ENCODE peak calls at places on chromosomes 6 and 20, in four cellular contexts. P is K562, O is WTC11, X is HCT116. M is an unnamed sample.

GRCh38 chr6:136984578-136984977 is 60.2 kb downstream of the IL20RA start:
- DNase-seq in P (no peak), O (no peak), X (no peak), M (no peak)

GRCh38 chr6:133648576-133648975 is 240.3 kb upstream of the TCF21 start:
- DNase-seq in P (no peak), O (no peak), X (no peak), M (no peak)

GRCh38 chr6:119241124-119241491 is 108.5 kb downstream of the MAN1A1 start:
- DNase-seq in P (no peak), O (no peak), X (no peak), M (no peak)

GRCh38 chr6:148379481-148379880 is 36.8 kb downstream of the SASH1 start:
- DNase-seq in P (no peak), O (no peak), X (no peak), M (no peak)

GRCh38 chr6:77447254-77447653 is 16.0 kb downstream of the HTR1B start:
- DNase-seq in P (no peak), O (no peak), X (no peak), M (no peak)

GRCh38 chr20:21703740-21704407 is 1.6 kb upstream of the PAX1 start:
- DNase-seq in P (no peak), O (no peak), X (no peak), M (no peak)

GRCh38 chr20:6122111-6122872 is 538 bp downstream of the FERMT1 start:
- DNase-seq in P (no peak), O (peak; percentile 18), X (no peak), M (peak; percentile 52)

GRCh38 chr6:119966484-119966883 is 616.9 kb upstream of the MAN1A1 start:
- DNase-seq in P (peak; percentile 68), O (peak; percentile 86), X (no peak), M (peak; percentile 83)

GRCh38 chr6:104885518-104886043 is 25.9 kb upstream of the HACE1 start:
- DNase-seq in P (no peak), O (peak; percentile 20), X (no peak), M (no peak)

GRCh38 chr20:53050338-53050737 is 78.2 kb downstream of the TSHZ2 start:
- DNase-seq in P (no peak), O (no peak), X (no peak), M (no peak)

GRCh38 chr20:57277398-57278105 is 11.1 kb upstream of the BMP7 start:
- DNase-seq in P (no peak), O (no peak), X (no peak), M (no peak)

GRCh38 chr20:1636621-1637020 is 16.8 kb upstream of the SIRPB1 start:
- DNase-seq in P (no peak), O (no peak), X (no peak), M (no peak)

GRCh38 chr6:25369043-25369442 is 89.9 kb downstream of the CARMIL1 start:
- DNase-seq in P (no peak), O (no peak), X (no peak), M (no peak)

GRCh38 chr20:20799913-20800312 is 87.5 kb upstream of the RALGAPA2 start:
- DNase-seq in P (no peak), O (no peak), X (no peak), M (no peak)

GRCh38 chr6:143283887-143284640 is 166.4 kb downstream of the ADAT2 start:
- DNase-seq in P (no peak), O (no peak), X (no peak), M (no peak)

GRCh38 chr6:143276436-143276835 is 174.1 kb downstream of the ADAT2 start:
- DNase-seq in P (no peak), O (no peak), X (no peak), M (no peak)

GRCh38 chr6:143279385-143279784 is 171.1 kb downstream of the ADAT2 start:
- DNase-seq in P (peak; percentile 64), O (peak; percentile 41), X (peak; percentile 13), M (no peak)
- TF ChIP-seq SP1 in P (no peak), O (no peak), X (no peak), M (no peak)

DNA sequence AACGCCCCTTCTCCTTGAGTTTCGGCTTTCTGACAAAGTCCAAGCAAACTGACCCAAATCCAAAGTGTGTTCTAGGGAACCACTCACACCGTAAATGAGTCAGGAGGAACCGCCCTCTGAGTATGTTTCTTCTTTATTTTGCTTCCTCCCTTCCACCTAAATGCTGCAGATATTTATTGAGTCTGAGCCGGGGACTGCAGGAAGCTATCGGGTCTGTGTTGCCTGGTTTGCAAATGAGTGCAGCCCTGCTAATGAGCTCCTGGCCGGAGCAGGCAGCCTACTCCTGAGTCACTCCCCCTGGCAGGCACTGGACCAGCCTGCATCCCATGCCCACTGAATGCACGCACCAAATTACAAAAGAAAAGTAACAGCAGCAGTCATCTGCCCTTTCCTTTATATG is 323.6 kb upstream of the JARID2 start:
- DNase-seq in P (no peak), O (peak; percentile 42), X (no peak), M (no peak)
- TF ChIP-seq SP1 in P (no peak), O (no peak), X (no peak), M (no peak)

DNA sequence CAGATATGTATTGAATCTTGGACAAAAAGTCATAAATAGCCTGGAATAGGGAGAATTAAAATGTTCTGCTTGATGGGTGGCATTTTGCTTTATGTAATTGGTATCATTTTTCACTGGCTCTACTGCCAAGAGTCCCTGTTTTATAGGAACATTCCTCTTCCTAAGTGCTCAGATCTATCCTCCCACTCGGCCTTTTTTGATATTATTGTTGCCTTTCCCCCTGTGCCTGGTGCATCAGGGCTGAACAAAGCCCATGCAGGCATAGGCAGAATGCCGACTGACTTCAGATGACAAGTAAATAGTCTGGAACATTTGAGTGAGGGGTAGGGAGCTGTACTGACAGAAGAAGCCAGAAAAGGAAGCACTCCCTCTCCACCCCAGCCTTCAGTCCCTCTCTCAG is 127.0 kb downstream of the PKHD1 start:
- DNase-seq in P (no peak), O (no peak), X (no peak), M (no peak)
- TF ChIP-seq SP1 in P (no peak), O (no peak), X (no peak), M (no peak)

GRCh38 chr6:88492824-88493223 is 326.7 kb upstream of the CNR1 start:
- DNase-seq in P (peak; percentile 43), O (no peak), X (peak; percentile 22), M (no peak)
- TF ChIP-seq SP1 in P (no peak), O (no peak), X (no peak), M (no peak)

GRCh38 chr20:24825591-24825990 is 123.5 kb upstream of the CST7 start:
- DNase-seq in P (no peak), O (no peak), X (no peak), M (no peak)
- TF ChIP-seq SP1 in P (no peak), O (no peak), X (no peak), M (no peak)

GRCh38 chr20:34535301-34535840 is 19.1 kb downstream of the DYNLRB1 start:
- DNase-seq in P (no peak), O (no peak), X (no peak), M (no peak)
- TF ChIP-seq SP1 in P (no peak), O (no peak), X (no peak), M (no peak)

M was measured in H1.